ENCODE peak calls at places on chromosomes 7 and 10, in five cellular contexts. One of them, this sample, is unnamed.

GRCh38 chr10:106957825-106958581 is 206.5 kb downstream of the SORCS1 start:
- DNase-seq in adrenal gland: no peak
- DNase-seq in stomach: no peak
- DNase-seq in testis: no peak
- DNase-seq in heart left ventricle: no peak
- DNase-seq in this sample: no peak

GRCh38 chr7:47356261-47356660 is 225.7 kb downstream of the TNS3 start:
- DNase-seq in adrenal gland: no peak
- DNase-seq in stomach: no peak
- DNase-seq in testis: no peak
- DNase-seq in heart left ventricle: no peak
- DNase-seq in this sample: no peak

GRCh38 chr10:17209302-17209701 is 7.8 kb upstream of the TRDMT1 start:
- DNase-seq in adrenal gland: no peak
- DNase-seq in stomach: no peak
- DNase-seq in testis: no peak
- DNase-seq in heart left ventricle: no peak
- DNase-seq in this sample: no peak

GRCh38 chr10:70563230-70563629 is 39.3 kb downstream of the PRF1 start:
- DNase-seq in adrenal gland: no peak
- DNase-seq in stomach: no peak
- DNase-seq in testis: no peak
- DNase-seq in heart left ventricle: no peak
- DNase-seq in this sample: peak; percentile 5

GRCh38 chr7:157762824-157763223 is 426.0 kb downstream of the DNAJB6 start:
- DNase-seq in adrenal gland: no peak
- DNase-seq in stomach: no peak
- DNase-seq in testis: no peak
- DNase-seq in heart left ventricle: peak; percentile 8
- DNase-seq in this sample: no peak

GRCh38 chr7:85573849-85574248 is 387.0 kb upstream of the SEMA3D start:
- DNase-seq in adrenal gland: no peak
- DNase-seq in stomach: no peak
- DNase-seq in testis: no peak
- DNase-seq in heart left ventricle: no peak
- DNase-seq in this sample: no peak

GRCh38 chr10:85926986-85927385 is 439.6 kb downstream of the GRID1 start:
- DNase-seq in adrenal gland: no peak
- DNase-seq in stomach: no peak
- DNase-seq in testis: no peak
- DNase-seq in heart left ventricle: no peak
- DNase-seq in this sample: no peak

GRCh38 chr10:114662651-114663217 is 4.7 kb upstream of the ABLIM1 start:
- DNase-seq in adrenal gland: no peak
- DNase-seq in stomach: no peak
- DNase-seq in testis: no peak
- DNase-seq in heart left ventricle: no peak
- DNase-seq in this sample: no peak

DNA sequence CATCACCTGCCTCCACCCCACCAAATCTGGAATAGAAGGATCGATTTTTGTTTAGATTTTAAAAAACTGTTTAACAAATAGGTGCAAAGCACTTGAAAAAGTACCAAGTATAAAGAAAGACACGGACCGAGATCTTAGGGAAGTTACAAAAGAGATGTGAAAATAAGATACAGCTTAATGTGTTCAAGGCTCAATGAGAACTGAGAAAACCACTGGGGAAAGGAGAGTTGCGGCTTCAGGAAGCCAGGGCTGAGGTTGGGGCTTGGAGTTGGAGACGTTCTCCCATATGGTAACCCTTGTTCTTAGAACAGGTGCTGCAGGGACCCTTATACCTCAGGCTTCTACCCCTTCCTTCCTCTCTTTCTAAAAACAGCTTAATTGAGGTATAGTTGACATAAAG is 140.2 kb downstream of the FANK1 start:
- DNase-seq in adrenal gland: no peak
- DNase-seq in stomach: no peak
- DNase-seq in testis: no peak
- DNase-seq in heart left ventricle: no peak
- DNase-seq in this sample: no peak
- H3K4me3 ChIP-seq in adrenal gland: no peak overlapping the region
- H3K4me3 ChIP-seq in stomach: no peak overlapping the region
- H3K4me3 ChIP-seq in testis: no peak overlapping the region
- H3K4me3 ChIP-seq in heart left ventricle: no peak overlapping the region
- H3K4me3 ChIP-seq in this sample: no peak overlapping the region

DNA sequence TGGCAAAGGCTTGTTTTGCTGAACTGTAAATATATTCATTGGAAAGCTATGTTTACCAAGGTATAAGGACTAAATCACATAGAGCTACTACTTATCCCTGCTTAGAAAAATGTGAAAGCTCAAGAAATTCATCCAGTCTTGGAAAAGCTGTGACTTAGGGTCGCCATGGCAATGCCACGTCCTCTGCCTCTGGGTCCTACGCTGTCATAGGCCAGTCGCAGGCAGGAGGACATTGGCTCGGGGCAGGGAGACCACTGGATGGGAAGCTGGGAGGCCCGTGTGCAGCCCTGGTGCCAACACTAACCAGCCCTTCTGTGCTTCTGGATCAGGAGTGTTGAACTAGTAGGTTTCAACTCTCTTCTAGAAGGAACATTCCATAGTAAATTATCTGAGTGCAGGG is 67.3 kb upstream of the PDZD8 start:
- DNase-seq in adrenal gland: no peak
- DNase-seq in stomach: no peak
- DNase-seq in testis: no peak
- DNase-seq in heart left ventricle: no peak
- DNase-seq in this sample: no peak
- TF ChIP-seq POLR2A in adrenal gland: no peak
- TF ChIP-seq POLR2A in stomach: no peak
- TF ChIP-seq POLR2A in testis: no peak
- TF ChIP-seq POLR2A in heart left ventricle: no peak
- TF ChIP-seq POLR2A in this sample: no peak

GRCh38 chr10:22324893-22325271 is 4.0 kb downstream of the BMI1 start:
- DNase-seq in adrenal gland: no peak
- DNase-seq in stomach: no peak
- DNase-seq in testis: no peak
- DNase-seq in heart left ventricle: no peak
- DNase-seq in this sample: no peak

GRCh38 chr10:22322663-22323160 is 1.8 kb downstream of the BMI1 start:
- DNase-seq in adrenal gland: no peak
- DNase-seq in stomach: no peak
- DNase-seq in testis: no peak
- DNase-seq in heart left ventricle: no peak
- DNase-seq in this sample: no peak

GRCh38 chr10:22325272-22325947 is 4.5 kb downstream of the BMI1 start:
- DNase-seq in adrenal gland: peak; percentile 75
- DNase-seq in stomach: peak; percentile 76
- DNase-seq in testis: peak; percentile 76
- DNase-seq in heart left ventricle: peak; percentile 80
- DNase-seq in this sample: peak; percentile 70

GRCh38 chr10:22323538-22324305 is 2.8 kb downstream of the BMI1 start:
- DNase-seq in adrenal gland: no peak
- DNase-seq in stomach: no peak
- DNase-seq in testis: no peak
- DNase-seq in heart left ventricle: no peak
- DNase-seq in this sample: no peak

GRCh38 chr10:22324413-22324812 is 3.5 kb downstream of the BMI1 start:
- DNase-seq in adrenal gland: no peak
- DNase-seq in stomach: no peak
- DNase-seq in testis: no peak
- DNase-seq in heart left ventricle: no peak
- DNase-seq in this sample: no peak
- H3K4me3 ChIP-seq in adrenal gland: no peak overlapping the region
- H3K4me3 ChIP-seq in stomach: no peak overlapping the region
- H3K4me3 ChIP-seq in testis: peak overlapping the region; percentile 72
- H3K4me3 ChIP-seq in heart left ventricle: no peak overlapping the region
- H3K4me3 ChIP-seq in this sample: no peak overlapping the region

GRCh38 chr10:81848931-81849330 is 26.1 kb upstream of the NRG3 start:
- DNase-seq in adrenal gland: no peak
- DNase-seq in stomach: no peak
- DNase-seq in testis: no peak
- DNase-seq in heart left ventricle: no peak
- DNase-seq in this sample: no peak
- TF ChIP-seq POLR2A in adrenal gland: no peak
- TF ChIP-seq POLR2A in stomach: no peak
- TF ChIP-seq POLR2A in testis: no peak
- TF ChIP-seq POLR2A in heart left ventricle: no peak
- TF ChIP-seq POLR2A in this sample: no peak

GRCh38 chr7:29801929-29802328 is 4.4 kb upstream of the WIPF3 start:
- DNase-seq in adrenal gland: no peak
- DNase-seq in stomach: no peak
- DNase-seq in testis: no peak
- DNase-seq in heart left ventricle: no peak
- DNase-seq in this sample: no peak
- H3K4me3 ChIP-seq in adrenal gland: no peak overlapping the region
- H3K4me3 ChIP-seq in stomach: no peak overlapping the region
- H3K4me3 ChIP-seq in testis: no peak overlapping the region
- H3K4me3 ChIP-seq in heart left ventricle: no peak overlapping the region
- H3K4me3 ChIP-seq in this sample: no peak overlapping the region

DNA sequence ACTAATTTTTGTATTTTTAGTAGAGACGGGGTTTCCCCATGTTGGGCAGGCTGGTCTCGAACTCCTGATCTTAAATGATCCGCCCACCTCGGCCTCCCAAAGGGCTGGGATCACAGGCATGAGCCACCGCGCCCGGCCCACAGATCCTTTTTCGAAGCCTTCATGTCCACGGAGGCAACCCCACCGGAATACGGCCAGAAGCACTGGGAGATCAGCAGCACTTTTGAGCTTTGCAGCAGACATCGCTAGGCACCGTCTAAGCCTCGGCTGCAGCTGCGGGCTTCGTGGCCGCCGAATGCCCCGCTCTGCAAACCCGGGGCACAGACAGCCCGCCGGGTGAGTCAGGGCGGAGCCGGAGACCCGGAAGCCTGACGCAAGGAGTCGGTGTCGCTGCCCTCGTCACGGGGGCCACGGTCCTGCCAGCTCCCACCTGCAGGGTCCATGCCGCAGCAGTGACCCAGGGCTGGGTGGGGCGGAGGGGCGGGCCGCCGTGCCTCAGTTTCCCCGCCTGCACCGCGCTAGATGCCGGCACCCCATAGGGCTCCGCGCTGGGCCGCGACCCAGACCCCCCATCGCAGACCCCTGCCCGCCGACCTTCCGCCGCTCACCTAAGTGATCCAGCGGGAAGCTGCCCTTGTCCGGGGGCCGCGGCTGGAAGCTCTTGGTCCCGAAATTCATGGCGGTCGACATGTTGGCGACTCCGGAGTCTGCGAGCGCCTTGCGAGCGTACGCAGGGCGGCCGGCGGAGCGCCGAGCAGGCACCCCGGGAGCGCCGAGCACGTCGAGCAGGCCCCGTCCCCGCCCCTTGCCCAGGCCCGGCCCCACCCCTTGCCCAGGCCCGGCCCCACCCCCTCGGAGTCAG is at the start of gene COX19:
- DNase-seq in adrenal gland: peak; percentile 93
- DNase-seq in stomach: peak; percentile 91
- DNase-seq in testis: peak; percentile 90
- DNase-seq in heart left ventricle: peak; percentile 91
- DNase-seq in this sample: peak; percentile 92
- TF ChIP-seq POLR2A in adrenal gland: peak; percentile 92
- TF ChIP-seq POLR2A in stomach: peak; percentile 56
- TF ChIP-seq POLR2A in testis: peak; percentile 7
- TF ChIP-seq POLR2A in heart left ventricle: no peak
- TF ChIP-seq POLR2A in this sample: peak; percentile 89

GRCh38 chr7:133079296-133079695 is 2.6 kb downstream of the CHCHD3 start:
- DNase-seq in adrenal gland: no peak
- DNase-seq in stomach: no peak
- DNase-seq in testis: no peak
- DNase-seq in heart left ventricle: no peak
- DNase-seq in this sample: no peak
- H3K4me3 ChIP-seq in adrenal gland: no peak overlapping the region
- H3K4me3 ChIP-seq in stomach: no peak overlapping the region
- H3K4me3 ChIP-seq in testis: no peak overlapping the region
- H3K4me3 ChIP-seq in heart left ventricle: no peak overlapping the region
- H3K4me3 ChIP-seq in this sample: no peak overlapping the region